ENCODE peak calls at places on chromosomes 4 and X, in nine cellular contexts. One of them, this sample, is unnamed. For H3K9me3, the result is how much of the 10 kb centered on the place peaks cover.

GRCh38 chrX:2584216-2584615 is 83.4 kb upstream of the DHRSX start:
- DNase-seq in esophagus squamous epithelium: no peak
- DNase-seq in ovary: no peak
- DNase-seq in adrenal gland: no peak
- DNase-seq in body of pancreas: no peak
- DNase-seq in right lobe of liver: no peak
- DNase-seq in uterus: no peak
- DNase-seq in H1: no peak
- DNase-seq in IMR-90: no peak
- DNase-seq in this sample: no peak

GRCh38 chr4:64230709-64231310 is 178.4 kb downstream of the TECRL start:
- DNase-seq in IMR-90: peak
- DNase-seq in right lobe of liver: no peak
- DNase-seq in H1: no peak
- DNase-seq in uterus: no peak
- DNase-seq in body of pancreas: no peak
- DNase-seq in adrenal gland: no peak
- DNase-seq in esophagus squamous epithelium: no peak
- DNase-seq in ovary: no peak
- DNase-seq in this sample: no peak

GRCh38 chr4:7335363-7336066 is 99.2 kb downstream of the PSAPL1 start:
- DNase-seq in adrenal gland: peak
- DNase-seq in ovary: peak
- DNase-seq in body of pancreas: peak
- DNase-seq in esophagus squamous epithelium: no peak
- DNase-seq in H1: peak
- DNase-seq in right lobe of liver: peak
- DNase-seq in IMR-90: peak
- DNase-seq in uterus: peak
- DNase-seq in this sample: no peak

GRCh38 chr4:7924163-7924562 is 15.5 kb downstream of the AFAP1 start:
- DNase-seq in body of pancreas: no peak
- DNase-seq in IMR-90: no peak
- DNase-seq in ovary: no peak
- DNase-seq in esophagus squamous epithelium: no peak
- DNase-seq in H1: no peak
- DNase-seq in right lobe of liver: no peak
- DNase-seq in uterus: no peak
- DNase-seq in adrenal gland: peak
- DNase-seq in this sample: no peak

GRCh38 chr4:97774347-97774989 is 368.8 kb downstream of the STPG2 start:
- DNase-seq in body of pancreas: no peak
- DNase-seq in H1: no peak
- DNase-seq in uterus: no peak
- DNase-seq in ovary: no peak
- DNase-seq in IMR-90: no peak
- DNase-seq in adrenal gland: no peak
- DNase-seq in esophagus squamous epithelium: no peak
- DNase-seq in right lobe of liver: no peak
- DNase-seq in this sample: no peak

GRCh38 chr4:93788712-93789111 is 39.8 kb upstream of the ATOH1 start:
- DNase-seq in uterus: no peak
- DNase-seq in adrenal gland: no peak
- DNase-seq in esophagus squamous epithelium: no peak
- DNase-seq in ovary: no peak
- DNase-seq in right lobe of liver: no peak
- DNase-seq in IMR-90: peak
- DNase-seq in body of pancreas: no peak
- DNase-seq in H1: no peak
- DNase-seq in this sample: no peak

GRCh38 chr4:108058685-108059440 is 69.2 kb downstream of the HADH start:
- DNase-seq in right lobe of liver: no peak
- DNase-seq in body of pancreas: no peak
- DNase-seq in H1: no peak
- DNase-seq in IMR-90: peak
- DNase-seq in uterus: no peak
- DNase-seq in esophagus squamous epithelium: no peak
- DNase-seq in adrenal gland: no peak
- DNase-seq in ovary: no peak
- DNase-seq in this sample: no peak

GRCh38 chr4:90536408-90536807 is 409.2 kb downstream of the CCSER1 start:
- DNase-seq in uterus: no peak
- DNase-seq in esophagus squamous epithelium: no peak
- DNase-seq in adrenal gland: no peak
- DNase-seq in IMR-90: no peak
- DNase-seq in body of pancreas: no peak
- DNase-seq in ovary: no peak
- DNase-seq in H1: no peak
- DNase-seq in right lobe of liver: no peak
- DNase-seq in this sample: no peak

GRCh38 chr4:110636677-110637407 is 14.0 kb upstream of the PITX2 start:
- DNase-seq in adrenal gland: no peak
- DNase-seq in esophagus squamous epithelium: no peak
- DNase-seq in right lobe of liver: no peak
- DNase-seq in body of pancreas: no peak
- DNase-seq in uterus: no peak
- DNase-seq in ovary: no peak
- DNase-seq in H1: no peak
- DNase-seq in IMR-90: peak
- DNase-seq in this sample: no peak

GRCh38 chr4:27790911-27791310 is 930.3 kb downstream of the STIM2 start:
- DNase-seq in H1: no peak
- DNase-seq in adrenal gland: no peak
- DNase-seq in IMR-90: peak
- DNase-seq in esophagus squamous epithelium: no peak
- DNase-seq in right lobe of liver: no peak
- DNase-seq in uterus: no peak
- DNase-seq in body of pancreas: no peak
- DNase-seq in ovary: no peak
- DNase-seq in this sample: no peak

GRCh38 chr4:94974773-94975172 is 217.0 kb downstream of the BMPR1B start:
- DNase-seq in ovary: no peak
- DNase-seq in esophagus squamous epithelium: no peak
- DNase-seq in adrenal gland: no peak
- DNase-seq in H1: no peak
- DNase-seq in IMR-90: peak
- DNase-seq in right lobe of liver: no peak
- DNase-seq in uterus: no peak
- DNase-seq in body of pancreas: no peak
- DNase-seq in this sample: no peak

GRCh38 chr4:172758586-172759340 is 409.8 kb upstream of the GALNT7 start:
- DNase-seq in esophagus squamous epithelium: no peak
- DNase-seq in IMR-90: peak
- DNase-seq in H1: no peak
- DNase-seq in right lobe of liver: no peak
- DNase-seq in uterus: no peak
- DNase-seq in ovary: no peak
- DNase-seq in body of pancreas: no peak
- DNase-seq in adrenal gland: no peak
- DNase-seq in this sample: no peak

GRCh38 chr4:152707632-152708031 is 27.8 kb upstream of the TMEM154 start:
- DNase-seq in esophagus squamous epithelium: no peak
- DNase-seq in uterus: no peak
- DNase-seq in ovary: no peak
- DNase-seq in IMR-90: no peak
- DNase-seq in adrenal gland: no peak
- DNase-seq in H1: no peak
- DNase-seq in body of pancreas: no peak
- DNase-seq in right lobe of liver: no peak
- DNase-seq in this sample: no peak

GRCh38 chr4:152708361-152708760 is 28.6 kb upstream of the TMEM154 start:
- DNase-seq in body of pancreas: no peak
- DNase-seq in right lobe of liver: no peak
- DNase-seq in uterus: no peak
- DNase-seq in esophagus squamous epithelium: no peak
- DNase-seq in ovary: no peak
- DNase-seq in H1: no peak
- DNase-seq in adrenal gland: no peak
- DNase-seq in IMR-90: no peak
- DNase-seq in this sample: no peak

GRCh38 chr4:152708806-152709205 is 29.0 kb upstream of the TMEM154 start:
- DNase-seq in uterus: no peak
- DNase-seq in IMR-90: no peak
- DNase-seq in H1: no peak
- DNase-seq in body of pancreas: no peak
- DNase-seq in ovary: no peak
- DNase-seq in esophagus squamous epithelium: no peak
- DNase-seq in adrenal gland: no peak
- DNase-seq in right lobe of liver: no peak
- DNase-seq in this sample: no peak

GRCh38 chr4:152704788-152705187 is 25.0 kb upstream of the TMEM154 start:
- DNase-seq in uterus: no peak
- DNase-seq in right lobe of liver: no peak
- DNase-seq in H1: no peak
- DNase-seq in body of pancreas: no peak
- DNase-seq in esophagus squamous epithelium: no peak
- DNase-seq in adrenal gland: no peak
- DNase-seq in IMR-90: no peak
- DNase-seq in ovary: no peak
- DNase-seq in this sample: no peak

DNA sequence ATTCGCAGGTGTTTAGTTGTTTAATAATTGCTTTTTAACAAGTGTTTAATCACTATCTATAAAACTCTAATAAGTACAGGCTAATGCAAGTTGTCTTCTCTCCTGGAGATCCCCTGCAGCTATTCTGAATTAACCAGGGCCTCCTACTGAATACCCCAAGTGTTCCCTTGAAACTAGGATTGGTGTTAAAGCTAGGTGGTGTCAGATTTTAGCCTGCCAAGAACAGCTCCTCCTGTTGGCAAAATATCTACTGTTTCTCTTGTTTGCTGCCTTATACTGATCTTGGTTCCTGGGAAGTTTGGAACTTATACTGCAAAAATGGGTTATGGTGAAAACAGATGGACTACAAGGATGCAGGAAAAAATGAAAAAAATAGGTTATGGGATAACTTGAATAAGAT is 26.1 kb upstream of the TMEM154 start:
- DNase-seq in H1: no peak
- DNase-seq in right lobe of liver: no peak
- DNase-seq in body of pancreas: no peak
- DNase-seq in IMR-90: no peak
- DNase-seq in uterus: no peak
- DNase-seq in adrenal gland: no peak
- DNase-seq in ovary: no peak
- DNase-seq in esophagus squamous epithelium: no peak
- DNase-seq in this sample: no peak
- H3K4me3 ChIP-seq in H1: no peak
- H3K4me3 ChIP-seq in right lobe of liver: no peak
- H3K4me3 ChIP-seq in body of pancreas: no peak
- H3K4me3 ChIP-seq in IMR-90: no peak
- H3K4me3 ChIP-seq in uterus: no peak
- H3K4me3 ChIP-seq in adrenal gland: no peak
- H3K4me3 ChIP-seq in ovary: no peak
- H3K4me3 ChIP-seq in esophagus squamous epithelium: no peak
- H3K4me3 ChIP-seq in this sample: no peak

GRCh38 chrX:51892921-51893745 is at the start of gene MAGED1:
- DNase-seq in right lobe of liver: peak
- DNase-seq in uterus: peak
- DNase-seq in ovary: peak
- DNase-seq in IMR-90: peak
- DNase-seq in esophagus squamous epithelium: peak
- DNase-seq in body of pancreas: peak
- DNase-seq in H1: peak
- DNase-seq in adrenal gland: peak
- DNase-seq in this sample: peak
- TF ChIP-seq POLR2A in right lobe of liver: peak
- TF ChIP-seq POLR2A in uterus: peak
- TF ChIP-seq POLR2A in ovary: peak
- TF ChIP-seq POLR2A in IMR-90: peak
- TF ChIP-seq POLR2A in esophagus squamous epithelium: no peak
- TF ChIP-seq POLR2A in body of pancreas: peak
- TF ChIP-seq POLR2A in H1: peak
- TF ChIP-seq POLR2A in adrenal gland: peak
- TF ChIP-seq POLR2A in this sample: no peak

DNA sequence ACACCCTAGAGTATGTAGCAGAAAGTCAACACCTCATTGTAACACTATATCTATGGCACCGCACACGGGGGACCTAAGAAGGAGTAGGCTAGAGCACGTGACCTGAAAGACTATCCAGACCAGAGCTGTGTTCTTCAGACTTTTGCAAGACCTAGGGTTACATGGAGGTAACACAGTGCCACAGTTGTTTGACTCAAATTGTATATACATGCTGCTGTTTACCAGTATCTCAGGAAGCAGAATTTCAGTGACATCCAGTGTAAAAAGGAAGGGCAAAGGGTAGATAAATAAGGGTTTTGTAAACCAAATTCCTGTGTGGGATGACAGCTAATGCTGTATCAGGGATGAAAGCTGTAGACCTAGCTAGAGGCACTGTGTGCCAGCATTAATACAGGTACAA is 30.2 kb downstream of the PNMA6A start:
- DNase-seq in IMR-90: no peak
- DNase-seq in H1: no peak
- DNase-seq in uterus: no peak
- DNase-seq in adrenal gland: no peak
- DNase-seq in body of pancreas: no peak
- DNase-seq in right lobe of liver: no peak
- DNase-seq in ovary: no peak
- DNase-seq in esophagus squamous epithelium: no peak
- DNase-seq in this sample: no peak
- H3K9me3 ChIP-seq in IMR-90: under half
- H3K9me3 ChIP-seq in H1: under half
- H3K9me3 ChIP-seq in uterus: under half
- H3K9me3 ChIP-seq in adrenal gland: under half
- H3K9me3 ChIP-seq in body of pancreas: under half
- H3K9me3 ChIP-seq in right lobe of liver: under half
- H3K9me3 ChIP-seq in ovary: under half
- H3K9me3 ChIP-seq in esophagus squamous epithelium: under half
- H3K9me3 ChIP-seq in this sample: under half

GRCh38 chr4:183872531-183872930 is 32.6 kb upstream of the STOX2 start:
- DNase-seq in body of pancreas: no peak
- DNase-seq in uterus: no peak
- DNase-seq in esophagus squamous epithelium: no peak
- DNase-seq in ovary: no peak
- DNase-seq in H1: no peak
- DNase-seq in adrenal gland: no peak
- DNase-seq in right lobe of liver: no peak
- DNase-seq in IMR-90: peak
- DNase-seq in this sample: no peak

GRCh38 chr4:183873389-183874185 is 31.5 kb upstream of the STOX2 start:
- DNase-seq in H1: no peak
- DNase-seq in ovary: no peak
- DNase-seq in uterus: no peak
- DNase-seq in IMR-90: no peak
- DNase-seq in right lobe of liver: no peak
- DNase-seq in body of pancreas: no peak
- DNase-seq in adrenal gland: no peak
- DNase-seq in esophagus squamous epithelium: no peak
- DNase-seq in this sample: no peak

GRCh38 chr4:183875251-183875825 is 29.8 kb upstream of the STOX2 start:
- DNase-seq in uterus: no peak
- DNase-seq in H1: no peak
- DNase-seq in adrenal gland: no peak
- DNase-seq in esophagus squamous epithelium: no peak
- DNase-seq in IMR-90: no peak
- DNase-seq in ovary: no peak
- DNase-seq in right lobe of liver: no peak
- DNase-seq in body of pancreas: no peak
- DNase-seq in this sample: no peak

GRCh38 chr4:183878571-183878970 is 26.5 kb upstream of the STOX2 start:
- DNase-seq in right lobe of liver: no peak
- DNase-seq in uterus: no peak
- DNase-seq in body of pancreas: no peak
- DNase-seq in ovary: no peak
- DNase-seq in H1: no peak
- DNase-seq in adrenal gland: no peak
- DNase-seq in esophagus squamous epithelium: no peak
- DNase-seq in IMR-90: no peak
- DNase-seq in this sample: no peak

GRCh38 chr4:183876268-183876934 is 28.7 kb upstream of the STOX2 start:
- DNase-seq in ovary: peak
- DNase-seq in uterus: peak
- DNase-seq in right lobe of liver: peak
- DNase-seq in IMR-90: peak
- DNase-seq in H1: no peak
- DNase-seq in body of pancreas: peak
- DNase-seq in esophagus squamous epithelium: no peak
- DNase-seq in adrenal gland: peak
- DNase-seq in this sample: no peak
- H3K4me3 ChIP-seq in ovary: peak
- H3K4me3 ChIP-seq in uterus: peak
- H3K4me3 ChIP-seq in right lobe of liver: peak
- H3K4me3 ChIP-seq in IMR-90: peak
- H3K4me3 ChIP-seq in H1: no peak
- H3K4me3 ChIP-seq in body of pancreas: no peak
- H3K4me3 ChIP-seq in esophagus squamous epithelium: peak
- H3K4me3 ChIP-seq in adrenal gland: no peak
- H3K4me3 ChIP-seq in this sample: peak